ENCODE peak calls at places on chromosomes 11 and 22, in seven cellular contexts. One of them, this sample, is unnamed.

GRCh38 chr11:19924321-19925115 is 211.9 kb downstream of the NAV2 start:
- DNase-seq in stimulated activated CD4-positive, alpha-beta T cell treated with anti-CD3 and anti-CD28 coated beads, Interleukin-4, amount 100 ng/mL, for 4 hours: no peak
- DNase-seq in hepatic stellate cell: no peak
- DNase-seq in CD4-positive, alpha-beta memory T cell: no peak
- DNase-seq in anterior cingulate cortex: no peak
- DNase-seq in DMS79 treated with DMSO at 0.1 percent for 48 hours: no peak
- DNase-seq in activated CD8-positive, alpha-beta memory T cell treated with anti-CD3 and anti-CD28 coated beads, Interleukin-2, amount 50 U/mL, for 48 hours: no peak
- DNase-seq in this sample: no peak

GRCh38 chr22:24727218-24727851 is 47.2 kb downstream of the PIWIL3 start:
- DNase-seq in hepatic stellate cell: peak
- DNase-seq in DMS79 treated with DMSO at 0.1 percent for 48 hours: peak
- DNase-seq in CD4-positive, alpha-beta memory T cell: no peak
- DNase-seq in stimulated activated CD4-positive, alpha-beta T cell treated with anti-CD3 and anti-CD28 coated beads, Interleukin-4, amount 100 ng/mL, for 4 hours: no peak
- DNase-seq in anterior cingulate cortex: no peak
- DNase-seq in activated CD8-positive, alpha-beta memory T cell treated with anti-CD3 and anti-CD28 coated beads, Interleukin-2, amount 50 U/mL, for 48 hours: no peak
- DNase-seq in this sample: peak

GRCh38 chr11:133903056-133903455 is 53.7 kb downstream of the IGSF9B start:
- DNase-seq in stimulated activated CD4-positive, alpha-beta T cell treated with anti-CD3 and anti-CD28 coated beads, Interleukin-4, amount 100 ng/mL, for 4 hours: no peak
- DNase-seq in DMS79 treated with DMSO at 0.1 percent for 48 hours: no peak
- DNase-seq in hepatic stellate cell: no peak
- DNase-seq in anterior cingulate cortex: no peak
- DNase-seq in CD4-positive, alpha-beta memory T cell: no peak
- DNase-seq in activated CD8-positive, alpha-beta memory T cell treated with anti-CD3 and anti-CD28 coated beads, Interleukin-2, amount 50 U/mL, for 48 hours: peak
- DNase-seq in this sample: no peak

GRCh38 chr22:44068422-44069191 is 44.5 kb downstream of the PARVB start:
- DNase-seq in hepatic stellate cell: no peak
- DNase-seq in stimulated activated CD4-positive, alpha-beta T cell treated with anti-CD3 and anti-CD28 coated beads, Interleukin-4, amount 100 ng/mL, for 4 hours: no peak
- DNase-seq in DMS79 treated with DMSO at 0.1 percent for 48 hours: no peak
- DNase-seq in activated CD8-positive, alpha-beta memory T cell treated with anti-CD3 and anti-CD28 coated beads, Interleukin-2, amount 50 U/mL, for 48 hours: no peak
- DNase-seq in CD4-positive, alpha-beta memory T cell: no peak
- DNase-seq in anterior cingulate cortex: peak
- DNase-seq in this sample: no peak

GRCh38 chr11:65727865-65728264 is 7.3 kb upstream of the RNASEH2C start:
- DNase-seq in DMS79 treated with DMSO at 0.1 percent for 48 hours: no peak
- DNase-seq in CD4-positive, alpha-beta memory T cell: no peak
- DNase-seq in stimulated activated CD4-positive, alpha-beta T cell treated with anti-CD3 and anti-CD28 coated beads, Interleukin-4, amount 100 ng/mL, for 4 hours: no peak
- DNase-seq in anterior cingulate cortex: no peak
- DNase-seq in hepatic stellate cell: no peak
- DNase-seq in activated CD8-positive, alpha-beta memory T cell treated with anti-CD3 and anti-CD28 coated beads, Interleukin-2, amount 50 U/mL, for 48 hours: no peak
- DNase-seq in this sample: no peak

GRCh38 chr22:23233746-23234408 is 53.6 kb downstream of the BCR start:
- DNase-seq in activated CD8-positive, alpha-beta memory T cell treated with anti-CD3 and anti-CD28 coated beads, Interleukin-2, amount 50 U/mL, for 48 hours: peak
- DNase-seq in stimulated activated CD4-positive, alpha-beta T cell treated with anti-CD3 and anti-CD28 coated beads, Interleukin-4, amount 100 ng/mL, for 4 hours: no peak
- DNase-seq in anterior cingulate cortex: no peak
- DNase-seq in hepatic stellate cell: no peak
- DNase-seq in DMS79 treated with DMSO at 0.1 percent for 48 hours: no peak
- DNase-seq in CD4-positive, alpha-beta memory T cell: no peak
- DNase-seq in this sample: peak

GRCh38 chr11:63599211-63600122 is 14.8 kb downstream of the PLAAT3 start:
- DNase-seq in stimulated activated CD4-positive, alpha-beta T cell treated with anti-CD3 and anti-CD28 coated beads, Interleukin-4, amount 100 ng/mL, for 4 hours: no peak
- DNase-seq in activated CD8-positive, alpha-beta memory T cell treated with anti-CD3 and anti-CD28 coated beads, Interleukin-2, amount 50 U/mL, for 48 hours: peak
- DNase-seq in CD4-positive, alpha-beta memory T cell: no peak
- DNase-seq in DMS79 treated with DMSO at 0.1 percent for 48 hours: no peak
- DNase-seq in hepatic stellate cell: peak
- DNase-seq in anterior cingulate cortex: peak
- DNase-seq in this sample: peak

GRCh38 chr11:120835601-120836228 is 188.2 kb upstream of the TBCEL start:
- DNase-seq in CD4-positive, alpha-beta memory T cell: no peak
- DNase-seq in hepatic stellate cell: no peak
- DNase-seq in DMS79 treated with DMSO at 0.1 percent for 48 hours: no peak
- DNase-seq in stimulated activated CD4-positive, alpha-beta T cell treated with anti-CD3 and anti-CD28 coated beads, Interleukin-4, amount 100 ng/mL, for 4 hours: no peak
- DNase-seq in anterior cingulate cortex: no peak
- DNase-seq in activated CD8-positive, alpha-beta memory T cell treated with anti-CD3 and anti-CD28 coated beads, Interleukin-2, amount 50 U/mL, for 48 hours: peak
- DNase-seq in this sample: peak

GRCh38 chr11:125275905-125276634 is 111.5 kb downstream of the PKNOX2 start:
- DNase-seq in stimulated activated CD4-positive, alpha-beta T cell treated with anti-CD3 and anti-CD28 coated beads, Interleukin-4, amount 100 ng/mL, for 4 hours: no peak
- DNase-seq in DMS79 treated with DMSO at 0.1 percent for 48 hours: peak
- DNase-seq in CD4-positive, alpha-beta memory T cell: no peak
- DNase-seq in activated CD8-positive, alpha-beta memory T cell treated with anti-CD3 and anti-CD28 coated beads, Interleukin-2, amount 50 U/mL, for 48 hours: no peak
- DNase-seq in anterior cingulate cortex: no peak
- DNase-seq in hepatic stellate cell: no peak
- DNase-seq in this sample: no peak

GRCh38 chr11:34335331-34335730 is 22.5 kb downstream of the ABTB2 start:
- DNase-seq in activated CD8-positive, alpha-beta memory T cell treated with anti-CD3 and anti-CD28 coated beads, Interleukin-2, amount 50 U/mL, for 48 hours: no peak
- DNase-seq in hepatic stellate cell: no peak
- DNase-seq in DMS79 treated with DMSO at 0.1 percent for 48 hours: no peak
- DNase-seq in CD4-positive, alpha-beta memory T cell: no peak
- DNase-seq in stimulated activated CD4-positive, alpha-beta T cell treated with anti-CD3 and anti-CD28 coated beads, Interleukin-4, amount 100 ng/mL, for 4 hours: no peak
- DNase-seq in anterior cingulate cortex: no peak
- DNase-seq in this sample: no peak

GRCh38 chr22:37054078-37054440 is 2.5 kb downstream of the KCTD17 start:
- DNase-seq in hepatic stellate cell: no peak
- DNase-seq in CD4-positive, alpha-beta memory T cell: no peak
- DNase-seq in DMS79 treated with DMSO at 0.1 percent for 48 hours: no peak
- DNase-seq in stimulated activated CD4-positive, alpha-beta T cell treated with anti-CD3 and anti-CD28 coated beads, Interleukin-4, amount 100 ng/mL, for 4 hours: no peak
- DNase-seq in anterior cingulate cortex: no peak
- DNase-seq in activated CD8-positive, alpha-beta memory T cell treated with anti-CD3 and anti-CD28 coated beads, Interleukin-2, amount 50 U/mL, for 48 hours: no peak
- DNase-seq in this sample: no peak

GRCh38 chr11:117837791-117838190 is 13.2 kb upstream of the FXYD2 start:
- DNase-seq in stimulated activated CD4-positive, alpha-beta T cell treated with anti-CD3 and anti-CD28 coated beads, Interleukin-4, amount 100 ng/mL, for 4 hours: no peak
- DNase-seq in CD4-positive, alpha-beta memory T cell: no peak
- DNase-seq in anterior cingulate cortex: no peak
- DNase-seq in DMS79 treated with DMSO at 0.1 percent for 48 hours: no peak
- DNase-seq in activated CD8-positive, alpha-beta memory T cell treated with anti-CD3 and anti-CD28 coated beads, Interleukin-2, amount 50 U/mL, for 48 hours: peak
- DNase-seq in hepatic stellate cell: no peak
- DNase-seq in this sample: no peak

GRCh38 chr11:115931684-115932083 is 427.5 kb upstream of the CADM1 start:
- DNase-seq in anterior cingulate cortex: no peak
- DNase-seq in CD4-positive, alpha-beta memory T cell: no peak
- DNase-seq in activated CD8-positive, alpha-beta memory T cell treated with anti-CD3 and anti-CD28 coated beads, Interleukin-2, amount 50 U/mL, for 48 hours: no peak
- DNase-seq in DMS79 treated with DMSO at 0.1 percent for 48 hours: no peak
- DNase-seq in hepatic stellate cell: no peak
- DNase-seq in stimulated activated CD4-positive, alpha-beta T cell treated with anti-CD3 and anti-CD28 coated beads, Interleukin-4, amount 100 ng/mL, for 4 hours: no peak
- DNase-seq in this sample: no peak

GRCh38 chr22:39498368-39498767 is 3.7 kb upstream of the MIEF1 start:
- DNase-seq in stimulated activated CD4-positive, alpha-beta T cell treated with anti-CD3 and anti-CD28 coated beads, Interleukin-4, amount 100 ng/mL, for 4 hours: no peak
- DNase-seq in hepatic stellate cell: no peak
- DNase-seq in CD4-positive, alpha-beta memory T cell: no peak
- DNase-seq in DMS79 treated with DMSO at 0.1 percent for 48 hours: peak
- DNase-seq in activated CD8-positive, alpha-beta memory T cell treated with anti-CD3 and anti-CD28 coated beads, Interleukin-2, amount 50 U/mL, for 48 hours: no peak
- DNase-seq in anterior cingulate cortex: peak
- DNase-seq in this sample: no peak

GRCh38 chr22:39206491-39206890 is 38.3 kb downstream of the PDGFB start:
- DNase-seq in activated CD8-positive, alpha-beta memory T cell treated with anti-CD3 and anti-CD28 coated beads, Interleukin-2, amount 50 U/mL, for 48 hours: no peak
- DNase-seq in anterior cingulate cortex: no peak
- DNase-seq in stimulated activated CD4-positive, alpha-beta T cell treated with anti-CD3 and anti-CD28 coated beads, Interleukin-4, amount 100 ng/mL, for 4 hours: no peak
- DNase-seq in hepatic stellate cell: no peak
- DNase-seq in DMS79 treated with DMSO at 0.1 percent for 48 hours: no peak
- DNase-seq in CD4-positive, alpha-beta memory T cell: no peak
- DNase-seq in this sample: no peak

GRCh38 chr22:43436536-43437267 is 24.9 kb downstream of the MPPED1 start:
- DNase-seq in activated CD8-positive, alpha-beta memory T cell treated with anti-CD3 and anti-CD28 coated beads, Interleukin-2, amount 50 U/mL, for 48 hours: no peak
- DNase-seq in anterior cingulate cortex: no peak
- DNase-seq in hepatic stellate cell: no peak
- DNase-seq in DMS79 treated with DMSO at 0.1 percent for 48 hours: peak
- DNase-seq in CD4-positive, alpha-beta memory T cell: no peak
- DNase-seq in stimulated activated CD4-positive, alpha-beta T cell treated with anti-CD3 and anti-CD28 coated beads, Interleukin-4, amount 100 ng/mL, for 4 hours: no peak
- DNase-seq in this sample: no peak

GRCh38 chr22:33405194-33405593 is 347.0 kb upstream of the SYN3 start:
- DNase-seq in CD4-positive, alpha-beta memory T cell: no peak
- DNase-seq in activated CD8-positive, alpha-beta memory T cell treated with anti-CD3 and anti-CD28 coated beads, Interleukin-2, amount 50 U/mL, for 48 hours: no peak
- DNase-seq in anterior cingulate cortex: no peak
- DNase-seq in DMS79 treated with DMSO at 0.1 percent for 48 hours: no peak
- DNase-seq in stimulated activated CD4-positive, alpha-beta T cell treated with anti-CD3 and anti-CD28 coated beads, Interleukin-4, amount 100 ng/mL, for 4 hours: no peak
- DNase-seq in hepatic stellate cell: no peak
- DNase-seq in this sample: no peak

GRCh38 chr11:58905716-58906547 is 33.4 kb upstream of the GLYATL1 start:
- DNase-seq in CD4-positive, alpha-beta memory T cell: no peak
- DNase-seq in stimulated activated CD4-positive, alpha-beta T cell treated with anti-CD3 and anti-CD28 coated beads, Interleukin-4, amount 100 ng/mL, for 4 hours: no peak
- DNase-seq in anterior cingulate cortex: peak
- DNase-seq in DMS79 treated with DMSO at 0.1 percent for 48 hours: peak
- DNase-seq in hepatic stellate cell: peak
- DNase-seq in activated CD8-positive, alpha-beta memory T cell treated with anti-CD3 and anti-CD28 coated beads, Interleukin-2, amount 50 U/mL, for 48 hours: no peak
- DNase-seq in this sample: peak

GRCh38 chr11:30196400-30197206 is 34.2 kb upstream of the FSHB start:
- DNase-seq in hepatic stellate cell: peak
- DNase-seq in anterior cingulate cortex: peak
- DNase-seq in activated CD8-positive, alpha-beta memory T cell treated with anti-CD3 and anti-CD28 coated beads, Interleukin-2, amount 50 U/mL, for 48 hours: peak
- DNase-seq in DMS79 treated with DMSO at 0.1 percent for 48 hours: peak
- DNase-seq in CD4-positive, alpha-beta memory T cell: no peak
- DNase-seq in stimulated activated CD4-positive, alpha-beta T cell treated with anti-CD3 and anti-CD28 coated beads, Interleukin-4, amount 100 ng/mL, for 4 hours: peak
- DNase-seq in this sample: peak

GRCh38 chr11:46850829-46851380 is 4.8 kb upstream of the CKAP5 start:
- DNase-seq in anterior cingulate cortex: no peak
- DNase-seq in DMS79 treated with DMSO at 0.1 percent for 48 hours: no peak
- DNase-seq in activated CD8-positive, alpha-beta memory T cell treated with anti-CD3 and anti-CD28 coated beads, Interleukin-2, amount 50 U/mL, for 48 hours: no peak
- DNase-seq in stimulated activated CD4-positive, alpha-beta T cell treated with anti-CD3 and anti-CD28 coated beads, Interleukin-4, amount 100 ng/mL, for 4 hours: no peak
- DNase-seq in CD4-positive, alpha-beta memory T cell: no peak
- DNase-seq in hepatic stellate cell: no peak
- DNase-seq in this sample: no peak

GRCh38 chr11:79428406-79428805 is 12.4 kb downstream of the TENM4 start:
- DNase-seq in CD4-positive, alpha-beta memory T cell: no peak
- DNase-seq in stimulated activated CD4-positive, alpha-beta T cell treated with anti-CD3 and anti-CD28 coated beads, Interleukin-4, amount 100 ng/mL, for 4 hours: no peak
- DNase-seq in activated CD8-positive, alpha-beta memory T cell treated with anti-CD3 and anti-CD28 coated beads, Interleukin-2, amount 50 U/mL, for 48 hours: no peak
- DNase-seq in hepatic stellate cell: no peak
- DNase-seq in anterior cingulate cortex: no peak
- DNase-seq in DMS79 treated with DMSO at 0.1 percent for 48 hours: no peak
- DNase-seq in this sample: peak

GRCh38 chr11:57641011-57641410 is 8.7 kb downstream of the YPEL4 start:
- DNase-seq in DMS79 treated with DMSO at 0.1 percent for 48 hours: no peak
- DNase-seq in stimulated activated CD4-positive, alpha-beta T cell treated with anti-CD3 and anti-CD28 coated beads, Interleukin-4, amount 100 ng/mL, for 4 hours: no peak
- DNase-seq in activated CD8-positive, alpha-beta memory T cell treated with anti-CD3 and anti-CD28 coated beads, Interleukin-2, amount 50 U/mL, for 48 hours: no peak
- DNase-seq in hepatic stellate cell: no peak
- DNase-seq in CD4-positive, alpha-beta memory T cell: no peak
- DNase-seq in anterior cingulate cortex: peak
- DNase-seq in this sample: peak

GRCh38 chr11:82874646-82875523 is 25.3 kb downstream of the PRCP start:
- DNase-seq in activated CD8-positive, alpha-beta memory T cell treated with anti-CD3 and anti-CD28 coated beads, Interleukin-2, amount 50 U/mL, for 48 hours: no peak
- DNase-seq in anterior cingulate cortex: no peak
- DNase-seq in CD4-positive, alpha-beta memory T cell: no peak
- DNase-seq in stimulated activated CD4-positive, alpha-beta T cell treated with anti-CD3 and anti-CD28 coated beads, Interleukin-4, amount 100 ng/mL, for 4 hours: no peak
- DNase-seq in DMS79 treated with DMSO at 0.1 percent for 48 hours: no peak
- DNase-seq in hepatic stellate cell: no peak
- DNase-seq in this sample: no peak

GRCh38 chr11:133927690-133928627 is 28.8 kb downstream of the IGSF9B start:
- DNase-seq in activated CD8-positive, alpha-beta memory T cell treated with anti-CD3 and anti-CD28 coated beads, Interleukin-2, amount 50 U/mL, for 48 hours: peak
- DNase-seq in anterior cingulate cortex: peak
- DNase-seq in stimulated activated CD4-positive, alpha-beta T cell treated with anti-CD3 and anti-CD28 coated beads, Interleukin-4, amount 100 ng/mL, for 4 hours: peak
- DNase-seq in DMS79 treated with DMSO at 0.1 percent for 48 hours: peak
- DNase-seq in hepatic stellate cell: peak
- DNase-seq in CD4-positive, alpha-beta memory T cell: peak
- DNase-seq in this sample: peak

GRCh38 chr22:20641198-20641892 is 132.6 kb upstream of the SERPIND1 start:
- DNase-seq in CD4-positive, alpha-beta memory T cell: no peak
- DNase-seq in stimulated activated CD4-positive, alpha-beta T cell treated with anti-CD3 and anti-CD28 coated beads, Interleukin-4, amount 100 ng/mL, for 4 hours: no peak
- DNase-seq in DMS79 treated with DMSO at 0.1 percent for 48 hours: no peak
- DNase-seq in hepatic stellate cell: no peak
- DNase-seq in anterior cingulate cortex: no peak
- DNase-seq in activated CD8-positive, alpha-beta memory T cell treated with anti-CD3 and anti-CD28 coated beads, Interleukin-2, amount 50 U/mL, for 48 hours: peak
- DNase-seq in this sample: no peak

GRCh38 chr11:94449437-94449836 is 44.2 kb downstream of the MRE11 start:
- DNase-seq in hepatic stellate cell: no peak
- DNase-seq in activated CD8-positive, alpha-beta memory T cell treated with anti-CD3 and anti-CD28 coated beads, Interleukin-2, amount 50 U/mL, for 48 hours: no peak
- DNase-seq in stimulated activated CD4-positive, alpha-beta T cell treated with anti-CD3 and anti-CD28 coated beads, Interleukin-4, amount 100 ng/mL, for 4 hours: no peak
- DNase-seq in CD4-positive, alpha-beta memory T cell: no peak
- DNase-seq in DMS79 treated with DMSO at 0.1 percent for 48 hours: no peak
- DNase-seq in anterior cingulate cortex: no peak
- DNase-seq in this sample: peak

GRCh38 chr22:24367841-24368240 is 59.6 kb upstream of the ADORA2A start:
- DNase-seq in hepatic stellate cell: peak
- DNase-seq in activated CD8-positive, alpha-beta memory T cell treated with anti-CD3 and anti-CD28 coated beads, Interleukin-2, amount 50 U/mL, for 48 hours: no peak
- DNase-seq in CD4-positive, alpha-beta memory T cell: no peak
- DNase-seq in stimulated activated CD4-positive, alpha-beta T cell treated with anti-CD3 and anti-CD28 coated beads, Interleukin-4, amount 100 ng/mL, for 4 hours: no peak
- DNase-seq in DMS79 treated with DMSO at 0.1 percent for 48 hours: no peak
- DNase-seq in anterior cingulate cortex: no peak
- DNase-seq in this sample: peak

GRCh38 chr11:9855579-9856260 is 191.8 kb downstream of the SWAP70 start:
- DNase-seq in activated CD8-positive, alpha-beta memory T cell treated with anti-CD3 and anti-CD28 coated beads, Interleukin-2, amount 50 U/mL, for 48 hours: no peak
- DNase-seq in hepatic stellate cell: no peak
- DNase-seq in stimulated activated CD4-positive, alpha-beta T cell treated with anti-CD3 and anti-CD28 coated beads, Interleukin-4, amount 100 ng/mL, for 4 hours: no peak
- DNase-seq in anterior cingulate cortex: no peak
- DNase-seq in DMS79 treated with DMSO at 0.1 percent for 48 hours: no peak
- DNase-seq in CD4-positive, alpha-beta memory T cell: no peak
- DNase-seq in this sample: peak

GRCh38 chr11:9264381-9265210 is 554 bp downstream of the DENND5A start:
- DNase-seq in DMS79 treated with DMSO at 0.1 percent for 48 hours: peak
- DNase-seq in activated CD8-positive, alpha-beta memory T cell treated with anti-CD3 and anti-CD28 coated beads, Interleukin-2, amount 50 U/mL, for 48 hours: peak
- DNase-seq in stimulated activated CD4-positive, alpha-beta T cell treated with anti-CD3 and anti-CD28 coated beads, Interleukin-4, amount 100 ng/mL, for 4 hours: no peak
- DNase-seq in anterior cingulate cortex: peak
- DNase-seq in hepatic stellate cell: peak
- DNase-seq in CD4-positive, alpha-beta memory T cell: peak
- DNase-seq in this sample: peak

GRCh38 chr22:49391436-49391835 is 436.2 kb downstream of the BRD1 start:
- DNase-seq in activated CD8-positive, alpha-beta memory T cell treated with anti-CD3 and anti-CD28 coated beads, Interleukin-2, amount 50 U/mL, for 48 hours: peak
- DNase-seq in DMS79 treated with DMSO at 0.1 percent for 48 hours: no peak
- DNase-seq in hepatic stellate cell: no peak
- DNase-seq in stimulated activated CD4-positive, alpha-beta T cell treated with anti-CD3 and anti-CD28 coated beads, Interleukin-4, amount 100 ng/mL, for 4 hours: no peak
- DNase-seq in anterior cingulate cortex: no peak
- DNase-seq in CD4-positive, alpha-beta memory T cell: no peak
- DNase-seq in this sample: no peak

GRCh38 chr11:131511794-131512193 is 141.4 kb downstream of the NTM start:
- DNase-seq in activated CD8-positive, alpha-beta memory T cell treated with anti-CD3 and anti-CD28 coated beads, Interleukin-2, amount 50 U/mL, for 48 hours: no peak
- DNase-seq in CD4-positive, alpha-beta memory T cell: no peak
- DNase-seq in hepatic stellate cell: no peak
- DNase-seq in DMS79 treated with DMSO at 0.1 percent for 48 hours: peak
- DNase-seq in anterior cingulate cortex: no peak
- DNase-seq in stimulated activated CD4-positive, alpha-beta T cell treated with anti-CD3 and anti-CD28 coated beads, Interleukin-4, amount 100 ng/mL, for 4 hours: no peak
- DNase-seq in this sample: no peak

GRCh38 chr11:44846852-44847251 is 103.8 kb downstream of the TP53I11 start:
- DNase-seq in activated CD8-positive, alpha-beta memory T cell treated with anti-CD3 and anti-CD28 coated beads, Interleukin-2, amount 50 U/mL, for 48 hours: no peak
- DNase-seq in stimulated activated CD4-positive, alpha-beta T cell treated with anti-CD3 and anti-CD28 coated beads, Interleukin-4, amount 100 ng/mL, for 4 hours: no peak
- DNase-seq in CD4-positive, alpha-beta memory T cell: no peak
- DNase-seq in hepatic stellate cell: no peak
- DNase-seq in anterior cingulate cortex: no peak
- DNase-seq in DMS79 treated with DMSO at 0.1 percent for 48 hours: no peak
- DNase-seq in this sample: no peak

GRCh38 chr11:130513132-130513531 is 64.7 kb downstream of the ADAMTS15 start:
- DNase-seq in anterior cingulate cortex: no peak
- DNase-seq in DMS79 treated with DMSO at 0.1 percent for 48 hours: peak
- DNase-seq in activated CD8-positive, alpha-beta memory T cell treated with anti-CD3 and anti-CD28 coated beads, Interleukin-2, amount 50 U/mL, for 48 hours: no peak
- DNase-seq in stimulated activated CD4-positive, alpha-beta T cell treated with anti-CD3 and anti-CD28 coated beads, Interleukin-4, amount 100 ng/mL, for 4 hours: no peak
- DNase-seq in hepatic stellate cell: no peak
- DNase-seq in CD4-positive, alpha-beta memory T cell: no peak
- DNase-seq in this sample: peak

GRCh38 chr22:33337524-33337923 is 279.3 kb upstream of the SYN3 start:
- DNase-seq in hepatic stellate cell: no peak
- DNase-seq in anterior cingulate cortex: no peak
- DNase-seq in stimulated activated CD4-positive, alpha-beta T cell treated with anti-CD3 and anti-CD28 coated beads, Interleukin-4, amount 100 ng/mL, for 4 hours: no peak
- DNase-seq in activated CD8-positive, alpha-beta memory T cell treated with anti-CD3 and anti-CD28 coated beads, Interleukin-2, amount 50 U/mL, for 48 hours: no peak
- DNase-seq in CD4-positive, alpha-beta memory T cell: no peak
- DNase-seq in DMS79 treated with DMSO at 0.1 percent for 48 hours: no peak
- DNase-seq in this sample: no peak

GRCh38 chr11:120432056-120433018 is 79.2 kb upstream of the GRIK4 start:
- DNase-seq in activated CD8-positive, alpha-beta memory T cell treated with anti-CD3 and anti-CD28 coated beads, Interleukin-2, amount 50 U/mL, for 48 hours: no peak
- DNase-seq in hepatic stellate cell: peak
- DNase-seq in CD4-positive, alpha-beta memory T cell: no peak
- DNase-seq in stimulated activated CD4-positive, alpha-beta T cell treated with anti-CD3 and anti-CD28 coated beads, Interleukin-4, amount 100 ng/mL, for 4 hours: peak
- DNase-seq in anterior cingulate cortex: no peak
- DNase-seq in DMS79 treated with DMSO at 0.1 percent for 48 hours: peak
- DNase-seq in this sample: peak

GRCh38 chr11:95659088-95659487 is 130.5 kb downstream of the FAM76B start:
- DNase-seq in activated CD8-positive, alpha-beta memory T cell treated with anti-CD3 and anti-CD28 coated beads, Interleukin-2, amount 50 U/mL, for 48 hours: no peak
- DNase-seq in hepatic stellate cell: peak
- DNase-seq in anterior cingulate cortex: no peak
- DNase-seq in DMS79 treated with DMSO at 0.1 percent for 48 hours: no peak
- DNase-seq in stimulated activated CD4-positive, alpha-beta T cell treated with anti-CD3 and anti-CD28 coated beads, Interleukin-4, amount 100 ng/mL, for 4 hours: no peak
- DNase-seq in CD4-positive, alpha-beta memory T cell: no peak
- DNase-seq in this sample: peak

GRCh38 chr11:617248-617911 is 1.6 kb upstream of the IRF7 start:
- DNase-seq in CD4-positive, alpha-beta memory T cell: peak
- DNase-seq in anterior cingulate cortex: no peak
- DNase-seq in hepatic stellate cell: no peak
- DNase-seq in stimulated activated CD4-positive, alpha-beta T cell treated with anti-CD3 and anti-CD28 coated beads, Interleukin-4, amount 100 ng/mL, for 4 hours: no peak
- DNase-seq in activated CD8-positive, alpha-beta memory T cell treated with anti-CD3 and anti-CD28 coated beads, Interleukin-2, amount 50 U/mL, for 48 hours: no peak
- DNase-seq in DMS79 treated with DMSO at 0.1 percent for 48 hours: no peak
- DNase-seq in this sample: no peak

GRCh38 chr22:26679003-26679629 is 21.7 kb downstream of the MIAT start:
- DNase-seq in CD4-positive, alpha-beta memory T cell: peak
- DNase-seq in hepatic stellate cell: peak
- DNase-seq in activated CD8-positive, alpha-beta memory T cell treated with anti-CD3 and anti-CD28 coated beads, Interleukin-2, amount 50 U/mL, for 48 hours: peak
- DNase-seq in anterior cingulate cortex: peak
- DNase-seq in stimulated activated CD4-positive, alpha-beta T cell treated with anti-CD3 and anti-CD28 coated beads, Interleukin-4, amount 100 ng/mL, for 4 hours: peak
- DNase-seq in DMS79 treated with DMSO at 0.1 percent for 48 hours: peak
- DNase-seq in this sample: peak

This sample was measured in AG08395.